ENCODE peak calls at places on chromosome 10, in four cellular contexts. D, U, H and J are unnamed samples.

GRCh38 chr10:99235872-99236626 is 397 bp upstream of the HPSE2 start:
- DNase-seq in D (no peak), U (peak; percentile 58), H (peak; percentile 58), J (peak; percentile 4)

GRCh38 chr10:371515-371914 is 236.3 kb downstream of the ZMYND11 start:
- DNase-seq in D (no peak), U (no peak), H (no peak), J (no peak)

GRCh38 chr10:45418859-45419672 is 45.0 kb downstream of the ALOX5 start:
- DNase-seq in D (peak; percentile 72), U (peak; percentile 76), H (peak; percentile 71), J (peak; percentile 56)

GRCh38 chr10:17547026-17547425 is 70.1 kb downstream of the HACD1 start:
- DNase-seq in D (no peak), U (no peak), H (no peak), J (no peak)

GRCh38 chr10:58278274-58278961 is 9.5 kb downstream of the CISD1 start:
- DNase-seq in D (no peak), U (no peak), H (no peak), J (no peak)

GRCh38 chr10:18100664-18101063 is 39.6 kb upstream of the CACNB2 start:
- DNase-seq in D (peak; percentile 57), U (no peak), H (no peak), J (peak; percentile 45)

GRCh38 chr10:102918817-102919236 is 733 bp downstream of the CNNM2 start:
- DNase-seq in D (no peak), U (peak; percentile 34), H (peak; percentile 29), J (no peak)

GRCh38 chr10:83991986-83992753 is 147.1 kb upstream of the GHITM start:
- DNase-seq in D (peak; percentile 13), U (peak; percentile 58), H (peak; percentile 66), J (peak; percentile 4)

GRCh38 chr10:73307203-73307800 is 51.4 kb downstream of the CFAP70 start:
- DNase-seq in D (no peak), U (no peak), H (no peak), J (no peak)

GRCh38 chr10:93710333-93710909 is 8.0 kb upstream of the FRA10AC1 start:
- DNase-seq in D (no peak), U (no peak), H (no peak), J (no peak)

GRCh38 chr10:128734161-128734560 is 607.9 kb upstream of the MKI67 start:
- DNase-seq in D (no peak), U (no peak), H (no peak), J (no peak)

GRCh38 chr10:102133373-102134195 is 744 bp downstream of the PPRC1 start:
- DNase-seq in D (peak; percentile 73), U (peak; percentile 90), H (peak; percentile 53), J (peak; percentile 78)

GRCh38 chr10:88097092-88097894 is 233.9 kb downstream of the PTEN start:
- DNase-seq in D (peak; percentile 38), U (no peak), H (no peak), J (peak; percentile 52)

GRCh38 chr10:77290528-77291155 is 347.0 kb downstream of the KCNMA1 start:
- DNase-seq in D (peak; percentile 68), U (peak; percentile 32), H (no peak), J (peak; percentile 64)

GRCh38 chr10:86644412-86645110 is 9.8 kb upstream of the OPN4 start:
- DNase-seq in D (no peak), U (no peak), H (no peak), J (peak; percentile 29)

GRCh38 chr10:51170518-51171245 is 96.4 kb downstream of the PRKG1 start:
- DNase-seq in D (peak; percentile 4), U (no peak), H (no peak), J (peak; percentile 24)

GRCh38 chr10:92990615-92991014 is 70.0 kb upstream of the CYP26C1 start:
- DNase-seq in D (no peak), U (peak; percentile 66), H (no peak), J (no peak)

GRCh38 chr10:27741173-27742091 is 4.2 kb downstream of the MKX start:
- DNase-seq in D (no peak), U (peak; percentile 8), H (peak; percentile 38), J (no peak)

GRCh38 chr10:128463991-128464755 is 337.9 kb upstream of the MKI67 start:
- DNase-seq in D (peak; percentile 55), U (peak; percentile 77), H (no peak), J (peak; percentile 65)

GRCh38 chr10:29324220-29324831 is 35.5 kb downstream of the LYZL1 start:
- DNase-seq in D (no peak), U (no peak), H (no peak), J (no peak)

GRCh38 chr10:29321656-29322055 is 32.8 kb downstream of the LYZL1 start:
- DNase-seq in D (no peak), U (no peak), H (no peak), J (no peak)

GRCh38 chr10:29322918-29323317 is 34.0 kb downstream of the LYZL1 start:
- DNase-seq in D (no peak), U (no peak), H (no peak), J (no peak)

GRCh38 chr10:29326299-29326698 is 37.4 kb downstream of the LYZL1 start:
- DNase-seq in D (no peak), U (no peak), H (no peak), J (no peak)

GRCh38 chr10:29323387-29323786 is 34.5 kb downstream of the LYZL1 start:
- DNase-seq in D (no peak), U (no peak), H (no peak), J (no peak)
- TF ChIP-seq CTCF in D (no peak), U (no peak), H (no peak), J (no peak)

DNA sequence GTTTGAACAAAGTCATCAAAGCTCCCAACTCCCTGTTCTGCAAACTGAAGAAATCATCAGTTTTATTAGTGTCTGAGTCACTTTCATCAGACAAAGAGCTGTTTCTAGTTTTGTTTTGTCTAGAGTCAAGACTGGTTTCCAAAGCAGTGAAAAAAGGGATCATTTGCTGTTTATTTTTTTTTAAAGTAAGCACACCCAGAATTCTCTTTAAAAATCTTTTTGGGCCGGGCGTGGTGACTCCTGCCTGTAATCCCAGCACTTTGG is 972.0 kb upstream of the CELF2 start:
- DNase-seq in D (no peak), U (no peak), H (no peak), J (peak; percentile 27)
- TF ChIP-seq CTCF in D (no peak), U (no peak), H (no peak), J (no peak)

GRCh38 chr10:65358565-65358964 is 1567.3 kb upstream of the LRRTM3 start:
- DNase-seq in D (peak; percentile 36), U (peak; percentile 58), H (peak; percentile 35), J (peak; percentile 34)
- TF ChIP-seq CTCF in D (peak; percentile 57), U (peak; percentile 62), H (no peak), J (peak; percentile 53)

GRCh38 chr10:61904711-61905445 is 3.4 kb downstream of the ARID5B start:
- DNase-seq in D (peak; percentile 81), U (peak; percentile 79), H (no peak), J (peak; percentile 88)
- TF ChIP-seq CTCF in D (peak; percentile 42), U (peak; percentile 44), H (no peak), J (peak; percentile 49)